ENCODE peak calls at places on chromosomes 13 and 19, in ten cellular contexts. P is stimulated activated CD4-positive, alpha-beta T cell treated with anti-CD3 and anti-CD28 coated beads, Interleukin-15, amount 100 ng/mL, for 1 hour; Q is head of caudate nucleus; R is HEK293T; M is anterior cingulate cortex; O is PC-3; L is fibroblast of pulmonary artery; C is CD4-positive, alpha-beta T cell; N is mesendoderm; W is breast epithelium. I is an unnamed sample.

GRCh38 chr19:44753932-44754742 is 5.6 kb downstream of the BCL3 start:
- DNase-seq in R (peak), N (peak), C (peak), W (peak), L (peak), Q (peak), O (peak), P (peak), M (no peak), I (peak)

GRCh38 chr13:79659161-79659560 is 178.2 kb downstream of the NDFIP2 start:
- DNase-seq in L (peak), Q (peak), P (no peak), R (no peak), M (no peak), W (no peak), C (no peak), N (peak), O (no peak), I (peak)

GRCh38 chr19:50568321-50569022 is at the start of gene LRRC4B:
- DNase-seq in P (no peak), C (no peak), W (no peak), L (peak), O (no peak), Q (peak), R (peak), M (peak), N (peak), I (no peak)

GRCh38 chr13:46667687-46668281 is 114.8 kb downstream of the LRCH1 start:
- DNase-seq in R (no peak), L (peak), N (no peak), C (no peak), Q (no peak), M (no peak), O (no peak), W (no peak), P (no peak), I (no peak)

GRCh38 chr13:19940106-19940505 is 18.4 kb upstream of the ZMYM2 start:
- DNase-seq in C (no peak), R (no peak), L (no peak), P (no peak), Q (no peak), O (no peak), N (peak), W (no peak), M (no peak), I (no peak)

GRCh38 chr19:8004723-8005513 is 523 bp downstream of the ELAVL1 start:
- DNase-seq in Q (peak), O (peak), W (no peak), N (peak), R (peak), C (no peak), P (peak), M (no peak), L (peak), I (no peak)

GRCh38 chr19:892243-892996 is 567 bp downstream of the MED16 start:
- DNase-seq in W (no peak), N (no peak), P (no peak), C (peak), L (no peak), Q (no peak), O (no peak), R (no peak), M (no peak), I (no peak)

GRCh38 chr13:47220453-47221150 is 323.7 kb upstream of the HTR2A start:
- DNase-seq in C (no peak), R (no peak), N (no peak), Q (no peak), W (no peak), O (no peak), M (no peak), L (peak), P (no peak), I (no peak)

GRCh38 chr13:79870766-79871165 is 389.8 kb downstream of the NDFIP2 start:
- DNase-seq in O (no peak), P (no peak), N (no peak), Q (no peak), W (no peak), C (no peak), R (no peak), L (peak), M (no peak), I (no peak)

GRCh38 chr13:114167445-114167844 is 11.6 kb upstream of the CFAP97D2 start:
- DNase-seq in O (peak), C (no peak), R (no peak), P (no peak), N (no peak), W (no peak), Q (no peak), L (no peak), M (no peak), I (no peak)

GRCh38 chr13:91722267-91722884 is 324.0 kb downstream of the GPC5 start:
- DNase-seq in Q (no peak), L (peak), O (peak), R (peak), C (no peak), W (no peak), N (peak), M (peak), P (no peak), I (no peak)

GRCh38 chr13:99182439-99182838 is 18.2 kb upstream of the UBAC2 start:
- DNase-seq in C (no peak), N (peak), L (no peak), R (no peak), Q (no peak), W (no peak), M (no peak), P (no peak), O (no peak), I (no peak)